ENCODE peak calls at places on chromosomes 6 and 20, in eight cellular contexts. One of them, this sample, is unnamed.

GRCh38 chr20:43379239-43379917 is 78.3 kb upstream of the SRSF6 start:
- DNase-seq in AG10803: peak
- DNase-seq in PC-3: peak
- DNase-seq in HFFc6: peak
- DNase-seq in WTC11: no peak
- DNase-seq in MM.1S: no peak
- DNase-seq in CD4-positive, alpha-beta T cell: no peak
- DNase-seq in brain microvascular endothelial cell: peak
- DNase-seq in this sample: no peak

GRCh38 chr6:27078734-27079357 is 168.7 kb upstream of the PRSS16 start:
- DNase-seq in AG10803: peak
- DNase-seq in PC-3: peak
- DNase-seq in HFFc6: peak
- DNase-seq in WTC11: peak
- DNase-seq in MM.1S: peak
- DNase-seq in CD4-positive, alpha-beta T cell: peak
- DNase-seq in brain microvascular endothelial cell: peak
- DNase-seq in this sample: no peak

GRCh38 chr6:42520786-42521607 is 42.8 kb upstream of the UBR2 start:
- DNase-seq in AG10803: peak
- DNase-seq in PC-3: peak
- DNase-seq in HFFc6: peak
- DNase-seq in WTC11: no peak
- DNase-seq in MM.1S: no peak
- DNase-seq in CD4-positive, alpha-beta T cell: no peak
- DNase-seq in brain microvascular endothelial cell: peak
- DNase-seq in this sample: no peak

GRCh38 chr20:58649288-58650180 is 1.5 kb upstream of the STX16 start:
- DNase-seq in AG10803: no peak
- DNase-seq in PC-3: no peak
- DNase-seq in HFFc6: no peak
- DNase-seq in WTC11: peak
- DNase-seq in MM.1S: no peak
- DNase-seq in CD4-positive, alpha-beta T cell: peak
- DNase-seq in brain microvascular endothelial cell: no peak
- DNase-seq in this sample: no peak

GRCh38 chr6:40262363-40262762 is 324.8 kb downstream of the LRFN2 start:
- DNase-seq in AG10803: no peak
- DNase-seq in PC-3: no peak
- DNase-seq in HFFc6: no peak
- DNase-seq in WTC11: no peak
- DNase-seq in MM.1S: no peak
- DNase-seq in CD4-positive, alpha-beta T cell: no peak
- DNase-seq in brain microvascular endothelial cell: no peak
- DNase-seq in this sample: no peak

GRCh38 chr6:168120390-168121307 is 41.6 kb upstream of the FRMD1 start:
- DNase-seq in AG10803: no peak
- DNase-seq in PC-3: no peak
- DNase-seq in HFFc6: no peak
- DNase-seq in WTC11: no peak
- DNase-seq in MM.1S: no peak
- DNase-seq in CD4-positive, alpha-beta T cell: no peak
- DNase-seq in brain microvascular endothelial cell: no peak
- DNase-seq in this sample: peak

GRCh38 chr20:8335059-8335458 is 203.0 kb downstream of the PLCB1 start:
- DNase-seq in AG10803: no peak
- DNase-seq in PC-3: no peak
- DNase-seq in HFFc6: no peak
- DNase-seq in WTC11: no peak
- DNase-seq in MM.1S: no peak
- DNase-seq in CD4-positive, alpha-beta T cell: no peak
- DNase-seq in brain microvascular endothelial cell: no peak
- DNase-seq in this sample: no peak

GRCh38 chr6:161480416-161481165 is 206.7 kb upstream of the AGPAT4 start:
- DNase-seq in AG10803: no peak
- DNase-seq in PC-3: no peak
- DNase-seq in HFFc6: no peak
- DNase-seq in WTC11: no peak
- DNase-seq in MM.1S: no peak
- DNase-seq in CD4-positive, alpha-beta T cell: no peak
- DNase-seq in brain microvascular endothelial cell: no peak
- DNase-seq in this sample: no peak

GRCh38 chr6:3381233-3382065 is 75.4 kb downstream of the SLC22A23 start:
- DNase-seq in AG10803: no peak
- DNase-seq in PC-3: no peak
- DNase-seq in HFFc6: no peak
- DNase-seq in WTC11: no peak
- DNase-seq in MM.1S: no peak
- DNase-seq in CD4-positive, alpha-beta T cell: no peak
- DNase-seq in brain microvascular endothelial cell: no peak
- DNase-seq in this sample: no peak

GRCh38 chr20:1904160-1904559 is 9.0 kb downstream of the SIRPA start:
- DNase-seq in AG10803: no peak
- DNase-seq in PC-3: no peak
- DNase-seq in HFFc6: no peak
- DNase-seq in WTC11: no peak
- DNase-seq in MM.1S: no peak
- DNase-seq in CD4-positive, alpha-beta T cell: no peak
- DNase-seq in brain microvascular endothelial cell: no peak
- DNase-seq in this sample: no peak

GRCh38 chr6:132483779-132484679 is 28.9 kb downstream of the STX7 start:
- DNase-seq in AG10803: peak
- DNase-seq in PC-3: peak
- DNase-seq in HFFc6: peak
- DNase-seq in WTC11: no peak
- DNase-seq in MM.1S: peak
- DNase-seq in CD4-positive, alpha-beta T cell: no peak
- DNase-seq in brain microvascular endothelial cell: peak
- DNase-seq in this sample: peak

GRCh38 chr6:15062311-15063252 is 183.3 kb upstream of the JARID2 start:
- DNase-seq in AG10803: peak
- DNase-seq in PC-3: peak
- DNase-seq in HFFc6: peak
- DNase-seq in WTC11: no peak
- DNase-seq in MM.1S: no peak
- DNase-seq in CD4-positive, alpha-beta T cell: no peak
- DNase-seq in brain microvascular endothelial cell: peak
- DNase-seq in this sample: no peak

GRCh38 chr6:5125152-5126006 is 40.2 kb downstream of the PPP1R3G start:
- DNase-seq in AG10803: peak
- DNase-seq in PC-3: peak
- DNase-seq in HFFc6: peak
- DNase-seq in WTC11: no peak
- DNase-seq in MM.1S: no peak
- DNase-seq in CD4-positive, alpha-beta T cell: no peak
- DNase-seq in brain microvascular endothelial cell: peak
- DNase-seq in this sample: no peak

DNA sequence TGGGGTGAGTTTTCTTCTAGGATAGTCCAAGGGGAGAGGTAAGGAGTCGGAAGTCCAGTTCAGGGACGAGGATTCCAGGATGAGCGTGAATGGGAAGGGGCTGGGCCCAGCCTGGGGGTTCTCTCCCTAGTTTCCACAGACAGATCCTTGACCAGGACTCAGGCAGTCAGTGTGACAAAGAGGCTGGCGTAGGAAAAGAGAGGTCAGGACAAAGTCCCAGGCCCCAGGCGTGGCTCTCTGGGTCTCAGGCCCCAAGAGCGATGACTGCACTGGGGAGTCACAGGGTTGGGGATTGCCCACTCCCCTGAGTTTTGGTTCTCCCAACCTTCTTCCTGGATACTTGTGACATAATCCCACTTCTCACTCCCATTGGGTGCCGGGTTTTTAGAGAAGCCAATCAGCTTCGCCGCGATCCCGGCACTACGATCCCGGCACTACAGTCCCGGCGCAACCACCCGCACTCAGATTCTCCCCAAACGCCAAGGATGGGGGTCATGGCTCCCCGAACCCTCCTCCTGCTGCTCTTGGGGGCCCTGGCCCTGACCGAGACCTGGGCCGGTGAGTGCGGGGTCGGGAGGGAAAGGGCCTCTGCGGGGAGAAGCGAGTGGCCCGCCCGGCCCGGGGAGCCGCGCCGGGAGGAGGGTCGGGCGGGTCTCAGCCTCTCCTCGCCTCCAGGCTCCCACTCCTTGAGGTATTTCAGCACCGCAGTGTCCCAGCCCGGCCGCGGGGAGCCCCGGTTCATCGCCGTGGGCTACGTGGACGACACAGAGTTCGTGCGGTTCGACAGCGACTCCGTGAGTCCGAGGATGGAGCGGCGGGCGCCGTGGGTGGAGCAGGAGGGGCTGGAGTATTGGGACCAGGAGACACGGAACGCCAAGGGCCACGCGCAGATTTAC is 46.2 kb upstream of the TRIM26 start:
- DNase-seq in AG10803: peak
- DNase-seq in PC-3: peak
- DNase-seq in HFFc6: peak
- DNase-seq in WTC11: peak
- DNase-seq in MM.1S: peak
- DNase-seq in CD4-positive, alpha-beta T cell: peak
- DNase-seq in brain microvascular endothelial cell: peak
- DNase-seq in this sample: peak
- TF ChIP-seq CTCF in AG10803: peak
- TF ChIP-seq CTCF in PC-3: no peak
- TF ChIP-seq CTCF in HFFc6: peak
- TF ChIP-seq CTCF in WTC11: no peak
- TF ChIP-seq CTCF in MM.1S: peak
- TF ChIP-seq CTCF in CD4-positive, alpha-beta T cell: peak
- TF ChIP-seq CTCF in brain microvascular endothelial cell: peak
- TF ChIP-seq CTCF in this sample: peak

DNA sequence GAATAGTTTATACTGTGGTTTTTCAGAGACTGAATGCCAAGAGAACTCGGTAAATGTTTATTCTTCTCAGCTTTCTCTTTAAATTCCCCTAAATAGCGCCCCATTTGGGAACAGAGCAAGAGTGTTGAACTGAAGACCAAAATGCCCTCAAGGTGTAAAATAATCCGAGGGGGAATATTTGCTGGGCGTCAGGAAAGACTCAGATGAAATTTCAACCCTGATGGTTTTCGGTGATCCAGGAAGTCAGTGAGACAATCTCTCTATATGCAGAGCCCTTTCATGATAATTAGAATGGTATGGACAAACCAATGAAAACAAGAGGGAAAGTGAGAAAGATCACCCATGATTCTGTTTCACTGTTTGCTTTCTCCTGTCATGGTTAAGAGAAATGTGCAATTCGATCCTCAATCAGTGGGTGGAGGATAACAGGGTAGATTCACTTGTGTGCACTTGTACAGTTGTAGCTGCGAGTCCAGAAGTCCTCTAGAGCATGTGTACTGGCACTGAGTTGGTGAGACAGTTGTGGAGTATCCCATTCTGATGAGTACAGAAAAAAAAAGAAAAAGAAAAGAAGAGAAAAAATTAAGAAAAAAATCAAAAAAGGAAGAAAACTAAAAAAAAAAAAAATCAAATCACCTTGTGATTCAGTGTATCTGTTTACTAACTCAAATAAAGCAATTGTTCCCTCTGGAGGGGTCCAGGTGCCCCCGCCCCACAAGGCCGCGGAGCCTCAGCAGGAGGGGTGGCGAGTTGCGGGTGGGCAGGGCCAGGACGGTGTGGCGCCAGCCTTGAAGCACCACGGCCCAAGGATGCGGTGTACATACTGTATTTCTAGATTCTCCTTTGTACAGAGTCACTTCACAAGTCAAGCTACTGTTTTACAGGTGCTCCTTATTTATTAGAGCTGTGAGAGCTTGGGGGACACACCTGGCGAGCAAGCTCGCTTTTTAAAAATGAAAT is 164.9 kb downstream of the SCML4 start:
- DNase-seq in AG10803: no peak
- DNase-seq in PC-3: peak
- DNase-seq in HFFc6: no peak
- DNase-seq in WTC11: no peak
- DNase-seq in MM.1S: no peak
- DNase-seq in CD4-positive, alpha-beta T cell: no peak
- DNase-seq in brain microvascular endothelial cell: no peak
- DNase-seq in this sample: no peak
- TF ChIP-seq CTCF in AG10803: no peak
- TF ChIP-seq CTCF in PC-3: no peak
- TF ChIP-seq CTCF in HFFc6: no peak
- TF ChIP-seq CTCF in WTC11: no peak
- TF ChIP-seq CTCF in MM.1S: no peak
- TF ChIP-seq CTCF in CD4-positive, alpha-beta T cell: no peak
- TF ChIP-seq CTCF in brain microvascular endothelial cell: no peak
- TF ChIP-seq CTCF in this sample: no peak

GRCh38 chr6:16964553-16965499 is 137.0 kb upstream of the STMND1 start:
- DNase-seq in AG10803: peak
- DNase-seq in PC-3: peak
- DNase-seq in HFFc6: peak
- DNase-seq in WTC11: peak
- DNase-seq in MM.1S: peak
- DNase-seq in CD4-positive, alpha-beta T cell: peak
- DNase-seq in brain microvascular endothelial cell: peak
- DNase-seq in this sample: peak
- TF ChIP-seq CTCF in AG10803: peak
- TF ChIP-seq CTCF in PC-3: peak
- TF ChIP-seq CTCF in HFFc6: peak
- TF ChIP-seq CTCF in WTC11: peak
- TF ChIP-seq CTCF in MM.1S: peak
- TF ChIP-seq CTCF in CD4-positive, alpha-beta T cell: peak
- TF ChIP-seq CTCF in brain microvascular endothelial cell: peak
- TF ChIP-seq CTCF in this sample: peak

GRCh38 chr6:118350881-118351430 is 197.1 kb upstream of the PLN start:
- DNase-seq in AG10803: peak
- DNase-seq in PC-3: no peak
- DNase-seq in HFFc6: peak
- DNase-seq in WTC11: no peak
- DNase-seq in MM.1S: no peak
- DNase-seq in CD4-positive, alpha-beta T cell: no peak
- DNase-seq in brain microvascular endothelial cell: no peak
- DNase-seq in this sample: no peak

GRCh38 chr6:118356054-118356453 is 192.0 kb upstream of the PLN start:
- DNase-seq in AG10803: peak
- DNase-seq in PC-3: no peak
- DNase-seq in HFFc6: no peak
- DNase-seq in WTC11: no peak
- DNase-seq in MM.1S: no peak
- DNase-seq in CD4-positive, alpha-beta T cell: no peak
- DNase-seq in brain microvascular endothelial cell: no peak
- DNase-seq in this sample: no peak

GRCh38 chr6:118354641-118355040 is 193.5 kb upstream of the PLN start:
- DNase-seq in AG10803: no peak
- DNase-seq in PC-3: no peak
- DNase-seq in HFFc6: no peak
- DNase-seq in WTC11: no peak
- DNase-seq in MM.1S: peak
- DNase-seq in CD4-positive, alpha-beta T cell: no peak
- DNase-seq in brain microvascular endothelial cell: no peak
- DNase-seq in this sample: no peak

GRCh38 chr6:118356686-118357085 is 191.4 kb upstream of the PLN start:
- DNase-seq in AG10803: no peak
- DNase-seq in PC-3: no peak
- DNase-seq in HFFc6: no peak
- DNase-seq in WTC11: no peak
- DNase-seq in MM.1S: no peak
- DNase-seq in CD4-positive, alpha-beta T cell: no peak
- DNase-seq in brain microvascular endothelial cell: no peak
- DNase-seq in this sample: no peak

DNA sequence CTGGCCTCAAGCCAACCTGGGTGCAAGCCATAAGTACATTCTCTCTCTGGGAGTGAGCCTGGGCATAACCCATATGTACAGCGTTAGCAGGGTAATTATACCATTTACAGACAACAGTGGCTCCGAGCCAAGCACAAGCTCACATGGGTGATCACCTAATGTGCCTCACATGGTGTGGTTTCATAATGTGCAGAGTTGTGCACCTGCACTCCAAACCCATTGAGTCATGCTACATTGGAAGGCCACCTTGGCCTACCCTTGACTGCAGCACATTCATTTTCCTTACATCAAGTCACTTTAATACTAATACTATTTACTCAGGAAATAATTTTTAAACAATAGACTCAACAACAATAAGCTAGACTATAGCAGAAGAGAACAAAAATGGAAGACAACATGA is 194.5 kb upstream of the PLN start:
- DNase-seq in AG10803: no peak
- DNase-seq in PC-3: no peak
- DNase-seq in HFFc6: no peak
- DNase-seq in WTC11: no peak
- DNase-seq in MM.1S: no peak
- DNase-seq in CD4-positive, alpha-beta T cell: no peak
- DNase-seq in brain microvascular endothelial cell: no peak
- DNase-seq in this sample: no peak
- TF ChIP-seq CTCF in AG10803: no peak
- TF ChIP-seq CTCF in PC-3: no peak
- TF ChIP-seq CTCF in HFFc6: no peak
- TF ChIP-seq CTCF in WTC11: no peak
- TF ChIP-seq CTCF in MM.1S: no peak
- TF ChIP-seq CTCF in CD4-positive, alpha-beta T cell: no peak
- TF ChIP-seq CTCF in brain microvascular endothelial cell: no peak
- TF ChIP-seq CTCF in this sample: no peak

This sample was measured in progenitor cell of endocrine pancreas.